ENCODE peak calls at places on chromosomes 13 and 19, in seven cellular contexts. U is H1, N is mesenchymal stem cell, X is tibial nerve, B is tibial artery, K is hepatocyte, Q is stomach. D is an unnamed sample.

GRCh38 chr13:98576963-98577822 is at the start of gene STK24:
- DNase-seq in N (peak; percentile 92), X (peak; percentile 42), U (peak; percentile 75), Q (peak; percentile 77), K (peak; percentile 94), B (no peak), D (peak; percentile 79)

GRCh38 chr19:13053761-13054604 is 48.7 kb downstream of the LYL1 start:
- DNase-seq in B (peak; percentile 78), Q (peak; percentile 89), U (no peak), N (peak; percentile 79), K (peak; percentile 85), X (peak; percentile 83), D (peak; percentile 96)

GRCh38 chr19:10870501-10870954 is 825 bp upstream of the CARM1 start:
- DNase-seq in K (no peak), X (no peak), U (no peak), B (no peak), Q (no peak), N (no peak), D (no peak)

GRCh38 chr13:112931028-112931934 is 37.7 kb upstream of the MCF2L start:
- DNase-seq in U (no peak), K (peak; percentile 81), N (peak; percentile 73), B (no peak), X (no peak), Q (no peak), D (no peak)

GRCh38 chr13:99383946-99384345 is 76.7 kb upstream of the GPR183 start:
- DNase-seq in U (no peak), Q (no peak), B (no peak), K (no peak), X (no peak), N (no peak), D (no peak)

GRCh38 chr13:52033039-52033438 is 8.5 kb downstream of the UTP14C start:
- DNase-seq in B (no peak), N (no peak), X (no peak), Q (no peak), K (no peak), U (no peak), D (no peak)

GRCh38 chr19:2055871-2056809 is 5.1 kb upstream of the MKNK2 start:
- DNase-seq in X (peak; percentile 66), B (peak; percentile 67), K (peak; percentile 59), U (peak; percentile 62), Q (no peak), N (peak; percentile 58), D (peak; percentile 73)

GRCh38 chr19:55985254-55985653 is 1.3 kb upstream of the NLRP5 start:
- DNase-seq in N (no peak), U (no peak), Q (no peak), B (no peak), K (no peak), X (no peak), D (no peak)

GRCh38 chr19:55312621-55313117 is 12.5 kb downstream of the TMEM150B start:
- DNase-seq in B (no peak), U (no peak), N (no peak), X (no peak), Q (no peak), K (no peak), D (no peak)

GRCh38 chr13:99316657-99317244 is 9.6 kb upstream of the GPR183 start:
- DNase-seq in N (peak; percentile 29), K (no peak), B (no peak), X (no peak), U (no peak), Q (peak; percentile 37), D (no peak)

GRCh38 chr13:110371550-110372465 is 64.7 kb downstream of the COL4A2 start:
- DNase-seq in X (no peak), Q (no peak), B (no peak), K (no peak), U (no peak), N (peak; percentile 42), D (no peak)

GRCh38 chr19:46351241-46352041 is 4.6 kb downstream of the PPP5C start:
- DNase-seq in X (no peak), Q (peak; percentile 81), B (peak; percentile 65), U (no peak), K (no peak), N (peak; percentile 68), D (peak; percentile 89)

DNA sequence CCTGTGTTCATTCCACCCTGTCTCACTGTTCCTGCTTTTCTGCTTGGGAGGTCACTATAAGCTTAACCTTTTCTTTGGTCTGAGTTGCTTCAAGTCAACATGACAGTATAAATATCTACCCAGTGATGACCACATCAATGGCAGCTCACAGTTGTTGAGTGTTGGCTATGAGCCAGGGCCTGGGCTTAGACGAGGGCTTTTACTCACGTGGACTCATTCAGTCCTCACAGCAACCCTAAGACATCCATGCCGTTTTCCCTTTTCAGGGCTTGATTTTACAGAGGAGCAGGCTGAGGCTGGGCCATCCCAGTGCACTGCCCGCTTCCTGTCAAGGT is 10.2 kb upstream of the CCDC97 start:
- DNase-seq in K (peak; percentile 64), B (peak; percentile 76), U (no peak), N (peak; percentile 97), X (peak; percentile 51), Q (peak; percentile 48), D (peak; percentile 75)
- H3K4me1 ChIP-seq in K (peaks cover 21% of the 10 kb centered on the region), B (peaks cover 44% of the 10 kb centered on the region), U (no peaks in the 10 kb centered on the region), N (peaks cover 26% of the 10 kb centered on the region), X (peaks cover 56% of the 10 kb centered on the region), Q (peaks cover 68% of the 10 kb centered on the region), D (no peaks in the 10 kb centered on the region)

DNA sequence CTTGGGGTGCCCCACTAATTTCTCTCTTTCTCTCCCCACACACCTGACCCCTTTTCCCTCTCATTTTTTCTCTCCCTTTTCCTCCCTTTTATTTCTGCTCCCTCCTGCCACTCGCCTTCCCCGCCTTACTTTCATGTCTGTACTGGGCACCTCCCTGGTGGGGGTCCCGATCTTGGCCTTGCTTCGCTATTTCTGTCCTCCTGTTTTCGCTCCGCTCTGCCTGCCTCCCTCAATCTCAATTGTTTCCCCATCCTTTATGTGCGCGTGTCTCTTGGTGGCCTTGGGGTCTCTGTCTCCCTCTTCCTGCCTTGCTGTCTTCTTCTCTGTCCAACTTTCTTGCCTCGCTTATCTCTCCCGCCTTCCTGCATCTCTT is 3.8 kb downstream of the GRIN2D start:
- DNase-seq in X (no peak), B (no peak), Q (no peak), N (no peak), K (no peak), U (no peak), D (no peak)
- H3K4me3 ChIP-seq in X (no peak overlapping the region), B (no peak overlapping the region), Q (no peak overlapping the region), N (peak overlapping the region; percentile 88), K (no peak overlapping the region), U (peak overlapping the region; percentile 56), D (no peak overlapping the region)

DNA sequence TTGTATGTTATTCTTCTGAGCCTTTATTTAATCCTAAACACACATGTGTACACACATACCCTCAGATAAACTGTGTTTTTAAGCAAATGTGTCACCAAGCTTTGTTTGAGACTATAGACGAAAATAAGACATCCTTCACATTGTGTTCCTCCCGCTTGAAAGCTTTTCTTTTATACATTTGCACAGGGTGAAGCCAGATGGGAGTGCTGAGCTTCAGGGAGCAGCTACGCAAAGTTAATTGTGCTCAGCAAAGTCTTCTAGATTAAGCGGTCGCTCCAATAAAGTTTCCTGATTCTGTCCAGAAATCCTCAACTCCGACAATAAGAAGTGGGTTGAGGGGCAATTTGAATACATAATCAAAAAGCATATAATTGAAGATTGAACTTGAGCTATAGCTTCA is 117.2 kb upstream of the ARGLU1 start:
- DNase-seq in N (no peak), B (no peak), Q (no peak), K (no peak), X (no peak), U (no peak), D (no peak)
- H3K4me1 ChIP-seq in N (no peaks in the 10 kb centered on the region), B (no peaks in the 10 kb centered on the region), Q (peaks cover 6% of the 10 kb centered on the region), K (no peaks in the 10 kb centered on the region), X (peaks cover 19% of the 10 kb centered on the region), U (peaks cover 10% of the 10 kb centered on the region), D (no peaks in the 10 kb centered on the region)

GRCh38 chr19:3697671-3698385 is 2.4 kb downstream of the PIP5K1C start:
- DNase-seq in B (no peak), Q (no peak), U (no peak), K (no peak), N (no peak), X (no peak), D (peak; percentile 77)

GRCh38 chr19:3699071-3699740 is 1.1 kb downstream of the PIP5K1C start:
- DNase-seq in N (peak; percentile 74), U (no peak), B (peak; percentile 66), Q (no peak), K (peak; percentile 48), X (peak; percentile 52), D (peak; percentile 83)

GRCh38 chr19:3697094-3697493 is 3.2 kb downstream of the PIP5K1C start:
- DNase-seq in U (no peak), Q (no peak), K (no peak), B (no peak), N (no peak), X (no peak), D (peak; percentile 47)

GRCh38 chr19:3699741-3700241 is 477 bp downstream of the PIP5K1C start:
- DNase-seq in N (no peak), Q (no peak), X (no peak), U (no peak), B (no peak), K (no peak), D (no peak)

DNA sequence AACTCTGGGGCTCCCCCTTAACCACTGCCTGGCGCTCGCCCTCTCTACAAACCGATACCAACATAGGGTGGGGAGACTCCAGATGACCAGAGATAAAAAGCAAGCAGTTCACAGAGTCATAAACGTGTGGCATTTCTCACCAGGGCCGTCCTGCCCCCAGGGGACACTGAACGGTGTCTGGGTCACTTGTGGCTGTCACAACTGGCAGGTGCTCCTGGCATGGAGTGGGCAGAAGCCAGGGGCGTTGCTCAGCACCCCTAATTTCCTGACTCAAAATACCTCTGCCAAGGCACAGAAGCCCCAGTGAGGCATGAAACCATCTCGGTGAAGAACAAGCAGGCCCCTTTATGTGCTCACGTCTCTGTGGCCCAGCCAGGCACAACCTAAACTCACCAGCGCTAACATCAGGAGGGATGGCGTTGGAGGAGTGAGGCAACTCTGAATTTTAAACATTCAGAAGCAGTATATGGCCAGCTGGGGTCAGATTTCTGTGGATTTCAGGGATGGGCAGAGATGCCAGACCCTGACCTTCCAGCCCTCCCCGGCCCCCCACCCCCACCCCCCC is 1.8 kb downstream of the PIP5K1C start:
- DNase-seq in U (no peak), Q (no peak), K (no peak), N (peak; percentile 40), B (no peak), X (no peak), D (peak; percentile 47)
- H3K4me3 ChIP-seq in U (no peak overlapping the region), Q (peak overlapping the region; percentile 95), K (no peak overlapping the region), N (peak overlapping the region; percentile 68), B (peak overlapping the region; percentile 98), X (peak overlapping the region; percentile 93), D (peak overlapping the region; percentile 94)

GRCh38 chr13:41012536-41012935 is 6.6 kb downstream of the ELF1 start:
- DNase-seq in N (no peak), Q (no peak), K (no peak), X (no peak), B (no peak), U (no peak), D (no peak)

GRCh38 chr13:41017153-41017552 is 2.0 kb downstream of the ELF1 start:
- DNase-seq in N (peak; percentile 34), X (no peak), B (peak; percentile 34), K (peak; percentile 26), U (no peak), Q (peak; percentile 41), D (no peak)

GRCh38 chr13:41011382-41011956 is 7.6 kb downstream of the ELF1 start:
- DNase-seq in Q (no peak), X (no peak), K (no peak), N (no peak), U (no peak), B (no peak), D (no peak)

GRCh38 chr13:41015920-41016319 is 3.2 kb downstream of the ELF1 start:
- DNase-seq in K (no peak), B (no peak), U (no peak), Q (no peak), X (no peak), N (no peak), D (no peak)

GRCh38 chr13:41013834-41014233 is 5.3 kb downstream of the ELF1 start:
- DNase-seq in B (no peak), K (no peak), N (no peak), X (no peak), Q (no peak), U (no peak), D (no peak)
- H3K4me1 ChIP-seq in B (no peaks in the 10 kb centered on the region), K (peaks cover 4% of the 10 kb centered on the region), N (no peaks in the 10 kb centered on the region), X (peaks cover 57% of the 10 kb centered on the region), Q (peaks cover 66% of the 10 kb centered on the region), U (peaks cover 15% of the 10 kb centered on the region), D (no peaks in the 10 kb centered on the region)